ENCODE peak calls at places on chromosomes 11 and 22, in eight cellular contexts. C is A549, T is fibroblast of lung, Y is fibroblast of mammary gland, B is tibial artery, D is lower leg skin, M is Peyer's patch, A is kidney epithelial cell. V is an unnamed sample.

GRCh38 chr11:28542556-28542955 is 434.4 kb downstream of the METTL15 start:
- DNase-seq in C (no peak), T (no peak), Y (no peak), B (no peak), D (no peak), M (no peak), A (no peak), V (no peak)

GRCh38 chr22:50148991-50149721 is 21.4 kb upstream of the PANX2 start:
- DNase-seq in C (peak), T (peak), Y (peak), B (no peak), D (no peak), M (peak), A (peak), V (peak)

GRCh38 chr11:26079966-26080365 is 252.0 kb upstream of the ANO3 start:
- DNase-seq in C (no peak), T (no peak), Y (no peak), B (no peak), D (no peak), M (no peak), A (peak), V (no peak)

GRCh38 chr11:73295259-73295995 is 12.6 kb upstream of the ARHGEF17 start:
- DNase-seq in C (peak), T (peak), Y (peak), B (peak), D (no peak), M (peak), A (no peak), V (peak)

GRCh38 chr11:44604171-44604581 is 38.7 kb downstream of the CD82 start:
- DNase-seq in C (no peak), T (no peak), Y (no peak), B (peak), D (no peak), M (no peak), A (no peak), V (no peak)

GRCh38 chr11:117750916-117751773 is 45.9 kb downstream of the DSCAML1 start:
- DNase-seq in C (no peak), T (no peak), Y (no peak), B (no peak), D (no peak), M (no peak), A (no peak), V (no peak)

GRCh38 chr22:17707526-17707925 is 66.7 kb downstream of the BID start:
- DNase-seq in C (no peak), T (peak), Y (peak), B (no peak), D (no peak), M (no peak), A (no peak), V (peak)

GRCh38 chr11:118961591-118961990 is 5.5 kb downstream of the UPK2 start:
- DNase-seq in C (no peak), T (no peak), Y (no peak), B (no peak), D (no peak), M (no peak), A (no peak), V (no peak)

GRCh38 chr11:26580929-26581328 is 8.9 kb upstream of the MUC15 start:
- DNase-seq in C (no peak), T (peak), Y (peak), B (no peak), D (no peak), M (no peak), A (no peak), V (peak)

GRCh38 chr11:125773516-125773915 is 5.1 kb downstream of the PATE2 start:
- DNase-seq in C (no peak), T (no peak), Y (peak), B (no peak), D (no peak), M (no peak), A (no peak), V (peak)

GRCh38 chr11:65274734-65275682 is 13.2 kb downstream of the POLA2 start:
- DNase-seq in C (peak), T (peak), Y (peak), B (peak), D (peak), M (no peak), A (peak), V (peak)

GRCh38 chr11:12862761-12863469 is 146.2 kb upstream of the RASSF10 start:
- DNase-seq in C (no peak), T (peak), Y (peak), B (no peak), D (no peak), M (no peak), A (peak), V (peak)

GRCh38 chr11:131077340-131077739 is 161.1 kb upstream of the SNX19 start:
- DNase-seq in C (no peak), T (no peak), Y (peak), B (no peak), D (no peak), M (no peak), A (no peak), V (no peak)

GRCh38 chr11:76861490-76861953 is 804 bp downstream of the ACER3 start:
- DNase-seq in C (no peak), T (no peak), Y (no peak), B (no peak), D (no peak), M (no peak), A (no peak), V (no peak)

GRCh38 chr22:49354516-49355205 is 473.0 kb downstream of the BRD1 start:
- DNase-seq in C (no peak), T (no peak), Y (no peak), B (no peak), D (no peak), M (no peak), A (no peak), V (no peak)

GRCh38 chr22:38462960-38463784 is 4.7 kb upstream of the KDELR3 start:
- DNase-seq in C (no peak), T (no peak), Y (no peak), B (no peak), D (no peak), M (peak), A (no peak), V (no peak)

GRCh38 chr22:46323126-46323525 is 12.4 kb upstream of the TRMU start:
- DNase-seq in C (no peak), T (no peak), Y (no peak), B (no peak), D (no peak), M (peak), A (no peak), V (no peak)

GRCh38 chr22:26318975-26319374 is 110.1 kb upstream of the ASPHD2 start:
- DNase-seq in C (no peak), T (no peak), Y (no peak), B (no peak), D (no peak), M (no peak), A (no peak), V (peak)

GRCh38 chr11:18280438-18281046 is 14.5 kb downstream of the SAA1 start:
- DNase-seq in C (no peak), T (no peak), Y (no peak), B (no peak), D (no peak), M (no peak), A (no peak), V (no peak)

GRCh38 chr22:30423296-30423958 is 2.1 kb upstream of the MTFP1 start:
- DNase-seq in C (no peak), T (no peak), Y (no peak), B (peak), D (peak), M (peak), A (no peak), V (no peak)

GRCh38 chr22:30424471-30425326 is 869 bp upstream of the MTFP1 start:
- DNase-seq in C (no peak), T (no peak), Y (peak), B (no peak), D (no peak), M (no peak), A (no peak), V (no peak)

GRCh38 chr22:30421695-30422480 is 3.7 kb upstream of the MTFP1 start:
- DNase-seq in C (no peak), T (no peak), Y (no peak), B (no peak), D (no peak), M (no peak), A (no peak), V (no peak)

GRCh38 chr22:30423959-30424380 is 1.6 kb upstream of the MTFP1 start:
- DNase-seq in C (peak), T (peak), Y (peak), B (peak), D (peak), M (peak), A (peak), V (peak)

DNA sequence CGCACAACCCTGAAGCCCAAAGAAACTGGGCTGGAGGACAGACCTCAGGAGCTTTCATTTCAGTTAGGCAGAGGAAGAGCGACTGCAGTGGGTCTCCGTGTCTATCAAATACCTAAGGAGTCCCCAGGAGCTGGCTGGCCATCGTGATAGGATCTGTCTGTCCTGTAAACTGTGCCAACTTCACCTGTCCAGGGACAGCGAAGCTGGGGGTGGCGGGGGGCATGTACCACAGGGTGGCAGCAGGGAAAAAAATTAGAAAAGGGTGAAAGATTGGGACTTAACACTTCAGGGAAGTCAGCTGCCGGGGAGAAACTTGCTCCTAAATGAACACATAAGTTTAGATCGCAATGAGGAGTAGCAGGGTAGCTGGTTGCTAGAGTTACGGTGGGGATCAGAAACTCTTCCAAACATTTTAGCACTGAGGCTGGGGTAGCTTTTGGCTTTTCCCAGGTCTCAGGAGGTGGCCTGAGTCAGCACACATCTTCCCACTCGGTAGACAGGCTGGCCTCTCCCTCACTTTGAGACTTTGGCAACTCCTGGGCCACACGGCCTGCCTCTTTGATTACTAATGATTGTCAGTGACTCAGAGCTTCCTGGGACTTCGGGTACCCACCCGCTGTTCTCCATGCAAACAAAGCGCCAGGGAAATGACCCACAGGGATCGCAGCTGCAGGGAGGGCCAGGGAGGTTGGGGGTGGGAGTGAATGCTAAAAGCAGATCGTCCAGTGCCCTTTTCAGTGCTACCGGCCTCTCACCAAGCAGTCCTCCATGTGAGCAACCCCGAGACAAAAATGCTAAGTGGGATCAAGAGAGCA is 2.9 kb upstream of the MTFP1 start:
- DNase-seq in C (peak), T (peak), Y (peak), B (peak), D (peak), M (peak), A (peak), V (peak)
- TF ChIP-seq CTCF in C (no peak), T (no peak), Y (no peak), B (no peak), D (no peak), M (no peak), A (no peak), V (no peak)

GRCh38 chr22:43262990-43263644 is 76.2 kb upstream of the TTLL12 start:
- DNase-seq in C (no peak), T (peak), Y (no peak), B (no peak), D (no peak), M (no peak), A (no peak), V (peak)
- H3K4me3 ChIP-seq in C (no peak), T (no peak), Y (no peak), B (no peak), D (no peak), M (no peak), A (no peak), V (no peak)

DNA sequence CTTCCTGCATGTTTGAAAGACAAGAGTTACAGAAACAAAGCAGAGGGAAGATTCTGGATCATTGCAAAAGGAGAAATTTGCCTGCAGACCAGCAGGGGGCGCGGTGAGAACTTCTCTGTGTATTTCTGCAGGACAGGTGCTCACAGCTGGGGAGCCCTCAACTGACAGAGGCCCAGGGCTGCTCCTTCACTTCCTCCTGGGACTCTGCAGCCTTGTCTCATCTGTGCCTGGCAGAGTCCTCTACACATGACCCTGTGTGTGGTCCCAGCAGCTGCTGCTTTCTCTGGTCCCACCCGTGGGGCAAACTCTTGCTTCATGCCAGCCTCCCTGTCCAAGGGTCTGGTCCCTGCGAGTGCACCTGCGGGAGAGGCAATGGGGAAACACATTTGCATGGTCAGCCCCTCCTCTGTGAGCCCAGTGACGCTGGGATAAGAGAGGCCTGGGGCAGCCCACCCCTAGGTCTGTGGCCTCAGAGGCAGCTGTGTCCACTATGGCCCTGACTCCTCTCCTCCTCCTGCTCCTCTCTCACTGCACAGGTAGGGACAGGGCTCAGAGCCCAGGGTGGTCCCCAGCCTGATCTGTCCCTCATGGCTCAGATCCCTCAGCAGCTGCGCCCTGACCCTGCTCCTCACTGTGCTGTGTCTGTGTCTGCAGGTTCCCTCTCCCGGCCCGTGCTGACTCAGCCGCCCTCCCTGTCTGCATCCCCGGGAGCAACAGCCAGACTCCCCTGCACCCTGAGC is 43.2 kb upstream of the VPREB1 start:
- DNase-seq in C (peak), T (peak), Y (peak), B (no peak), D (no peak), M (no peak), A (no peak), V (peak)
- TF ChIP-seq CTCF in C (peak), T (peak), Y (peak), B (no peak), D (no peak), M (peak), A (peak), V (peak)

GRCh38 chr11:68870470-68870869 is 28.8 kb upstream of the CPT1A start:
- DNase-seq in C (no peak), T (peak), Y (peak), B (no peak), D (no peak), M (no peak), A (no peak), V (no peak)
- H3K4me3 ChIP-seq in C (peak), T (peak), Y (peak), B (peak), D (no peak), M (no peak), A (no peak), V (peak)

GRCh38 chr22:44429941-44430587 is 68.0 kb downstream of the RTL6 start:
- DNase-seq in C (no peak), T (no peak), Y (no peak), B (no peak), D (no peak), M (no peak), A (no peak), V (no peak)
- TF ChIP-seq CTCF in C (no peak), T (no peak), Y (no peak), B (no peak), D (no peak), M (no peak), A (no peak), V (no peak)

V was measured in fibroblast of pulmonary artery.